ENCODE peak calls at places on chromosomes 4 and X, in ten cellular contexts. D, W, T, N, K, C, M, U, L and Y are unnamed samples.

GRCh38 chrX:40099046-40099968 is 1.5 kb upstream of the BCOR start:
- DNase-seq in D (no peak), W (peak), T (peak), N (no peak), K (no peak), C (no peak), M (peak), U (no peak), L (no peak), Y (peak)

GRCh38 chrX:44651347-44651746 is 108.7 kb upstream of the FUNDC1 start:
- DNase-seq in D (no peak), W (no peak), T (peak), N (no peak), K (no peak), C (no peak), M (no peak), U (peak), L (peak), Y (no peak)

GRCh38 chrX:144918936-144919335 is 328.4 kb upstream of the SPANXN1 start:
- DNase-seq in D (no peak), W (no peak), T (no peak), N (no peak), K (no peak), C (no peak), M (no peak), U (no peak), L (no peak), Y (no peak)

GRCh38 chr4:72390409-72390808 is 178.6 kb downstream of the ADAMTS3 start:
- DNase-seq in D (no peak), W (no peak), T (no peak), N (no peak), K (no peak), C (no peak), M (no peak), U (no peak), L (no peak), Y (no peak)

GRCh38 chrX:24426340-24426913 is 38.7 kb upstream of the PDK3 start:
- DNase-seq in D (no peak), W (no peak), T (no peak), N (no peak), K (no peak), C (peak), M (no peak), U (no peak), L (no peak), Y (peak)

GRCh38 chrX:149950681-149951080 is 12.4 kb upstream of the EOLA2 start:
- DNase-seq in D (no peak), W (peak), T (no peak), N (no peak), K (no peak), C (no peak), M (no peak), U (no peak), L (peak), Y (peak)

GRCh38 chr4:24559032-24559821 is 25.1 kb downstream of the DHX15 start:
- DNase-seq in D (no peak), W (no peak), T (no peak), N (no peak), K (no peak), C (no peak), M (no peak), U (no peak), L (no peak), Y (no peak)

GRCh38 chr4:5656415-5656814 is 51.9 kb downstream of the EVC2 start:
- DNase-seq in D (no peak), W (no peak), T (no peak), N (no peak), K (no peak), C (no peak), M (no peak), U (no peak), L (no peak), Y (no peak)

GRCh38 chrX:30920271-30920670 is 31.2 kb upstream of the TAB3 start:
- DNase-seq in D (no peak), W (no peak), T (no peak), N (no peak), K (no peak), C (no peak), M (no peak), U (no peak), L (no peak), Y (no peak)

GRCh38 chrX:147478899-147479298 is 432.8 kb upstream of the FMR1 start:
- DNase-seq in D (no peak), W (no peak), T (no peak), N (no peak), K (no peak), C (no peak), M (no peak), U (no peak), L (no peak), Y (no peak)

GRCh38 chr4:138414202-138414601 is 172.1 kb upstream of the SLC7A11 start:
- DNase-seq in D (no peak), W (no peak), T (no peak), N (no peak), K (no peak), C (no peak), M (no peak), U (no peak), L (no peak), Y (peak)

GRCh38 chr4:91894006-91894405 is 409.8 kb upstream of the GRID2 start:
- DNase-seq in D (no peak), W (no peak), T (no peak), N (no peak), K (no peak), C (no peak), M (no peak), U (no peak), L (no peak), Y (no peak)

GRCh38 chr4:150119492-150119891 is 41.2 kb downstream of the DCLK2 start:
- DNase-seq in D (no peak), W (no peak), T (no peak), N (no peak), K (no peak), C (no peak), M (no peak), U (no peak), L (no peak), Y (no peak)

GRCh38 chrX:50125480-50125879 is 75.3 kb downstream of the AKAP4 start:
- DNase-seq in D (no peak), W (no peak), T (no peak), N (no peak), K (no peak), C (no peak), M (no peak), U (no peak), L (no peak), Y (no peak)

GRCh38 chr4:11730545-11730944 is 301.9 kb upstream of the HS3ST1 start:
- DNase-seq in D (no peak), W (no peak), T (no peak), N (no peak), K (no peak), C (no peak), M (no peak), U (no peak), L (no peak), Y (no peak)

GRCh38 chrX:68732906-68733493 is 85.5 kb downstream of the STARD8 start:
- DNase-seq in D (peak), W (peak), T (peak), N (peak), K (peak), C (no peak), M (peak), U (no peak), L (peak), Y (peak)